ENCODE peak calls at places on chromosomes 3 and 15, in five cellular contexts. F is gastrocnemius medialis, Q is PC-9, A is lower lobe of right lung, U is pancreas. H is an unnamed sample.

GRCh38 chr3:160225181-160226025 is at the start of gene C3orf80:
- DNase-seq in A (peak), Q (peak), F (no peak), U (peak), H (no peak)

GRCh38 chr3:8702560-8702959 is 31.0 kb upstream of the CAV3 start:
- DNase-seq in Q (no peak), F (no peak), A (no peak), U (no peak), H (no peak)

GRCh38 chr3:31462050-31462569 is 70.6 kb upstream of the STT3B start:
- DNase-seq in U (no peak), F (no peak), Q (no peak), A (no peak), H (no peak)

GRCh38 chr15:95829062-95829461 is 501.4 kb upstream of the NR2F2 start:
- DNase-seq in F (no peak), U (no peak), A (no peak), Q (no peak), H (no peak)

GRCh38 chr3:82354181-82354696 is 592.8 kb upstream of the GBE1 start:
- DNase-seq in Q (no peak), U (no peak), A (no peak), F (no peak), H (no peak)

GRCh38 chr3:131224886-131225550 is 156.6 kb upstream of the NUDT16 start:
- DNase-seq in A (no peak), F (no peak), Q (no peak), U (no peak), H (no peak)

GRCh38 chr15:69413822-69414701 is at the start of gene KIF23:
- DNase-seq in F (peak), Q (peak), U (peak), A (peak), H (peak)

GRCh38 chr3:106628407-106628806 is 748.8 kb upstream of the CCDC54 start:
- DNase-seq in A (no peak), F (no peak), U (no peak), Q (no peak), H (peak)

GRCh38 chr3:111080357-111080937 is 8.8 kb downstream of the NECTIN3 start:
- DNase-seq in U (no peak), A (no peak), Q (no peak), F (no peak), H (no peak)

GRCh38 chr15:74995779-74996765 is 709 bp downstream of the SCAMP5 start:
- DNase-seq in Q (no peak), A (no peak), F (no peak), U (peak), H (no peak)

GRCh38 chr3:151034303-151034702 is 51.2 kb upstream of the MED12L start:
- DNase-seq in A (no peak), Q (no peak), F (no peak), U (no peak), H (no peak)

DNA sequence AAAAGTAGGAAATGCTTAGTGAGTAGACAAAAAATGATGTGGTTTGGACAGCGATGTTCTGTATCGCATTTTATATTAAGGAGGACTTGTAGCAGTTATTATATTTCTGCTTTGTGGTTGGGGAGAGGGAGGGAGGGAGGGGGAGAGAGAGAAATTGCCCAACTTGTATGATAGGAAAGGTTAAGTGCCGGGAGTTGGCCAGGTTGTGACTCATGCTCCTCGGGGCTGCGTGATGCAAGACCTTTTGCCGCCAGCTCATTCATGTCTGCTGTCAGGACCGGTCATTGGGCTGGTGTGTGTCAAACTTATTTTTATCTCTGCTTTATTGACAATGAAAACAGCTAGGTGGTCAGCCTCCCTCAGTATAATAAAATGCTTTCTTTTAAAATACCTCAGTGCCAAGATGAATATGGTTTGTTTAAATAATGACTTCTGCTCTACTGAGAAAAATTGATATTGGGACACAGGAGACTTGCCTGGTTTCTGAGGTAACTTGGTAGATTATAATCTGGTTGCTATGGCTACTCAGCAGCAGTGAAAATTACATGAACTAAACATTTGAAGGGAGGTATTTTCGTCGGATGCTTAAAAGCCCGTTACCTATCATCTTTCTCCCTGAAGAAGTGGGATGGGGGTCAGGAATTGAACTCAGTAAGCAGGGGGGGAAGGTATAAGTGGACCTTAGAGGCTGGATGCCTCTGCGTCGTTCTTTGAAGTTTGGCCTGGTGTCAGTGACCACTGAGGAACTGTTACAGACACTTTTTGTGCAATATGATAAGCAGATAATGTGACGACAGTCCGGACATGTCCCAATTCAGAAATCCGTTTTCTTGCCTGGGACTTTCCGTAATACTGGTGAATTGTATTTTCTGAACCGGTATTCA is 90.7 kb downstream of the FNDC3B start:
- DNase-seq in Q (peak), A (peak), F (peak), U (peak), H (peak)
- H3K4me3 ChIP-seq in Q (peak), A (no peak), F (peak), U (no peak), H (no peak)

DNA sequence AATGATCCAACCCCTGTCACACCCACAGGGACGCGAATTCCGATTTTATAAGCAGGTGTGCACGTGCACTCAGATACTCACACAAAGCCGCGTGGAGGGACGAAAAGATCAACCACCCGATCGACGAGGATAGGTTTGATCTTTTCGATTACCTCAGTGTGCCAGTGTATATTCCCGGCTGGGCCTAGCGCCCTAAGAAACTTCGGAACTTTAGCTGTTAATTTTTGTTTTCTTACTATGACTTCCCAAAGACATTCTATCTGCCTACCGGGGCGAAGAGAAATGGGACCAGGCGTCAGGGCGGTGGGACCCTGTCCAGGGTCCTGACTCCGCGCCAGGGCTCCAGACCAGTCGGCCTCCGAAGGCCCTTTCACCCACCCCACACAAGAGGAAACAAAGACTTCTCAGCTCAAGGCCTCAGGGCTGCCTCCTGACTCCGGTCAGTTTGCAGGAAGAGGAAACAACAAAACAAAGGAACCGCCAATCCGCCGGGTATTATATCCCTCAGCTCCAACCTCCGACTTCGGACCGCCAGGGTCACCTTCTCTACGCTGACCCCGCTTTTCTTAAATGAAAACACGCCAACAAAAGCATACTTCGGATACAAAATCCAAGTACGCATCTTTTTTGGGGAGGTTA is 6.8 kb downstream of the ONECUT1 start:
- DNase-seq in F (no peak), Q (no peak), A (no peak), U (peak), H (no peak)
- H3K4me3 ChIP-seq in F (no peak), Q (no peak), A (no peak), U (peak), H (no peak)

GRCh38 chr3:184299488-184300376 is 691 bp downstream of the PSMD2 start:
- DNase-seq in Q (no peak), U (no peak), F (no peak), A (no peak), H (no peak)

GRCh38 chr3:184296616-184297015 is 2.4 kb upstream of the PSMD2 start:
- DNase-seq in F (no peak), Q (no peak), A (no peak), U (no peak), H (no peak)

GRCh38 chr3:184295771-184296170 is 3.3 kb upstream of the PSMD2 start:
- DNase-seq in Q (no peak), A (no peak), F (no peak), U (no peak), H (no peak)

GRCh38 chr3:184298759-184299487 is at the start of gene PSMD2:
- DNase-seq in A (peak), U (peak), Q (peak), F (peak), H (peak)

GRCh38 chr3:184300377-184300717 is 1.3 kb downstream of the PSMD2 start:
- DNase-seq in F (no peak), Q (no peak), U (no peak), A (no peak), H (no peak)
- H3K4me3 ChIP-seq in F (peak), Q (peak), U (peak), A (peak), H (peak)

DNA sequence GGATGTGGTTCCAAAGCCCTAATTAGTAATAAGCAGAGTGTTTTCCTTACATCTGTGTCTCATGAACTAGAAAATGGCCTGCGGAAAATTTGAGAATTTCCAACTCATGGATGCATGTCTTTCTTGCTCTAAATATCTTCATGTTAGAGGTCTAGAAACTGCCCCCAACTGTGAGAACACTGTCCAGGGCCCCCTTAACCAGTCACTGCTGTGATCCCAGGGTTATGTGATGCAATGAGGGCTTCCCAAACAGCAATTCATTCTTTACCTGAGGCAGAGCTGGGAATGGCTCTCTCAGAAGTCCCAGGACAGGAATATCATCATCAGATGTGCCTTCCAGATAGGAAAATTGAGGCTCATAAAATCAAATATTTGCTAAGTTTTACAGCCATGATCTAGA is 8.2 kb downstream of the NPAP1 start:
- DNase-seq in F (no peak), Q (no peak), A (no peak), U (no peak), H (no peak)
- H3K4me3 ChIP-seq in F (no peak), Q (no peak), A (no peak), U (no peak), H (no peak)

GRCh38 chr3:46559030-46559704 is 6.9 kb downstream of the LRRC2 start:
- DNase-seq in Q (no peak), F (no peak), U (no peak), A (no peak), H (no peak)
- H3K4me3 ChIP-seq in Q (peak), F (peak), U (peak), A (peak), H (no peak)

GRCh38 chr3:47306022-47306421 is 23.3 kb downstream of the KLHL18 start:
- DNase-seq in A (no peak), Q (no peak), F (no peak), U (no peak), H (no peak)
- H3K4me3 ChIP-seq in A (no peak), Q (no peak), F (no peak), U (no peak), H (no peak)

DNA sequence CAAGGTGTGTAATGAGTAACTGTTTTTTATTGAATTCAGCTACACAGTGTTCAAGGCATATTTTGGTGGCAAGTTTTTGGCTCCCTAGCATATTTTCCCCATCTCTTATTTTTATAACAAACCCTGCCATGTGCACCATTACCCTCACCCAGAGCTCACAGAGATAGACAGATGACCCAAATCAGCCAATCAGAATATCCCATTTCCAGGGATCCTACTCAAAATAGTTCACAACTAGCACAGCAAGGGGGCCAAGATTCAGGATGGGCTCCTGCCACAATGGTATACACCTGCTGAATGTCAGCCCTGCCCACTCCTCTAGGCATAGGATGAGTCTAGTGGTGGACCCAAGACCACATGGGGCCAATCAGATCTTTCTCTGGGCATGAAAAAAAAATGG is 78.8 kb upstream of the SETMAR start:
- DNase-seq in U (no peak), Q (no peak), F (no peak), A (no peak), H (no peak)
- H3K4me3 ChIP-seq in U (no peak), Q (no peak), F (no peak), A (no peak), H (no peak)

DNA sequence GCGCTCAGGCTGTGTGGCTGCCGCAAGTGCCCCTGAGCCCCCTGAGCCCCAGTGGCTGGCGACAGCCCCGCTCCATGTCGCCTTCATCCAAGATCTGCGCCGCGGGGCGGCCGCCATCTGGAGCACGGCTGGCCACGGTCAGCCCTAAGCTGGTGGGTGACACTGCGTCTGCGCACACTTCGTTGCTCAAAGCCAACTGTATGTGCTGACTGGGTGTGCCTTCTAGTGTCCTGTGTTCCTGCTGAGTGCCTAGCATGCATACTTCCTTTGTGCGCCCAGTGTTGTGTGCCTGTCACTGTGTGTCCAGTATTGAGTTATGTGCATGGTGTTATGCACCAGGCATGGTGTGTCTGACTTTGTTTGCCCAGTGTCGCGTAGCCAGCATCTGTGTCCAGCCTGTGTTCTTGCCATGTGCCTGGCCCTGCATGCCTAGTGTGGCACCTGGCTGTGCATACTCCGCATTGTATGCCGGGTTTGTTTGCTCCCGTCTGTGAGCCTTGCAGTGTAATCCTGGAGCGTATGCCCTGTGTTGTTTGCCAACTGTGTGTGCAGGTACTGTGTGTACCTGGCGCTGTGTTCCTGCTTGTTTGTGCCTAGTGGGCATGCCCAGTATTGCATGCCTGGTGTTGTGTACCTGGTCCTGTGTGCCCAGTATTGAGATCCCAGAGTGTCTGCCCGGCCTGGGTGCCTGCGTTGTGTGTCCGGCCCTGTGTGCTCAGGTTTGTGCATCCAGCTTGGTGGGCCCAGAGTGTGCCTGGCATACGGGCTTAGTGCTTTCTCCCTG is 54.7 kb upstream of the CHRNA7 start:
- DNase-seq in A (no peak), Q (no peak), F (no peak), U (peak), H (no peak)
- H3K4me3 ChIP-seq in A (no peak), Q (no peak), F (no peak), U (no peak), H (no peak)

GRCh38 chr3:16048435-16049318 is 125.8 kb upstream of the GALNT15 start:
- DNase-seq in A (no peak), F (peak), Q (peak), U (no peak), H (no peak)
- H3K4me3 ChIP-seq in A (no peak), F (peak), Q (peak), U (no peak), H (no peak)

H was measured in AG09309.